ENCODE peak calls at places on chromosomes 2 and 18, in nine cellular contexts. One of them, this sample, is unnamed.

GRCh38 chr2:73101626-73102256 is 11.0 kb downstream of the RAB11FIP5 start:
- DNase-seq in H54: no peak
- DNase-seq in PC-3: peak
- DNase-seq in Ammon's horn: no peak
- DNase-seq in A549: no peak
- DNase-seq in fibroblast of pulmonary artery: no peak
- DNase-seq in AG09319: no peak
- DNase-seq in epithelial cell of esophagus: no peak
- DNase-seq in HT-29: no peak
- DNase-seq in this sample: no peak

GRCh38 chr18:44916429-44917183 is 235.9 kb downstream of the SETBP1 start:
- DNase-seq in AG09319: peak
- DNase-seq in H54: no peak
- DNase-seq in fibroblast of pulmonary artery: no peak
- DNase-seq in HT-29: no peak
- DNase-seq in A549: no peak
- DNase-seq in PC-3: peak
- DNase-seq in epithelial cell of esophagus: no peak
- DNase-seq in Ammon's horn: no peak
- DNase-seq in this sample: no peak

GRCh38 chr2:207341816-207342215 is 176.1 kb upstream of the KLF7 start:
- DNase-seq in H54: no peak
- DNase-seq in fibroblast of pulmonary artery: no peak
- DNase-seq in epithelial cell of esophagus: no peak
- DNase-seq in PC-3: peak
- DNase-seq in A549: no peak
- DNase-seq in AG09319: no peak
- DNase-seq in Ammon's horn: no peak
- DNase-seq in HT-29: no peak
- DNase-seq in this sample: peak

GRCh38 chr2:176092270-176093144 is at the start of gene HOXD13:
- DNase-seq in epithelial cell of esophagus: no peak
- DNase-seq in AG09319: no peak
- DNase-seq in fibroblast of pulmonary artery: no peak
- DNase-seq in PC-3: no peak
- DNase-seq in HT-29: no peak
- DNase-seq in Ammon's horn: no peak
- DNase-seq in A549: no peak
- DNase-seq in H54: no peak
- DNase-seq in this sample: no peak

GRCh38 chr2:9001229-9001628 is 2.3 kb downstream of the MBOAT2 start:
- DNase-seq in Ammon's horn: peak
- DNase-seq in HT-29: peak
- DNase-seq in H54: no peak
- DNase-seq in fibroblast of pulmonary artery: peak
- DNase-seq in AG09319: no peak
- DNase-seq in PC-3: peak
- DNase-seq in epithelial cell of esophagus: peak
- DNase-seq in A549: peak
- DNase-seq in this sample: peak

GRCh38 chr2:36438454-36438977 is 82.9 kb downstream of the CRIM1 start:
- DNase-seq in PC-3: peak
- DNase-seq in fibroblast of pulmonary artery: peak
- DNase-seq in Ammon's horn: no peak
- DNase-seq in epithelial cell of esophagus: peak
- DNase-seq in A549: peak
- DNase-seq in H54: peak
- DNase-seq in HT-29: no peak
- DNase-seq in AG09319: peak
- DNase-seq in this sample: no peak

GRCh38 chr2:237616373-237617304 is 10.7 kb upstream of the LRRFIP1 start:
- DNase-seq in AG09319: peak
- DNase-seq in Ammon's horn: no peak
- DNase-seq in epithelial cell of esophagus: no peak
- DNase-seq in HT-29: no peak
- DNase-seq in H54: no peak
- DNase-seq in fibroblast of pulmonary artery: peak
- DNase-seq in A549: no peak
- DNase-seq in PC-3: peak
- DNase-seq in this sample: no peak

GRCh38 chr2:3147641-3148530 is 229.7 kb downstream of the EIPR1 start:
- DNase-seq in Ammon's horn: peak
- DNase-seq in epithelial cell of esophagus: no peak
- DNase-seq in HT-29: no peak
- DNase-seq in AG09319: no peak
- DNase-seq in PC-3: no peak
- DNase-seq in H54: no peak
- DNase-seq in A549: no peak
- DNase-seq in fibroblast of pulmonary artery: no peak
- DNase-seq in this sample: no peak

GRCh38 chr2:212228651-212229253 is 309.9 kb downstream of the ERBB4 start:
- DNase-seq in A549: no peak
- DNase-seq in HT-29: no peak
- DNase-seq in H54: no peak
- DNase-seq in PC-3: no peak
- DNase-seq in Ammon's horn: no peak
- DNase-seq in AG09319: no peak
- DNase-seq in fibroblast of pulmonary artery: peak
- DNase-seq in epithelial cell of esophagus: peak
- DNase-seq in this sample: no peak

GRCh38 chr2:10444463-10444862 is 3.7 kb downstream of the ODC1 start:
- DNase-seq in A549: no peak
- DNase-seq in HT-29: no peak
- DNase-seq in H54: no peak
- DNase-seq in epithelial cell of esophagus: no peak
- DNase-seq in Ammon's horn: no peak
- DNase-seq in fibroblast of pulmonary artery: no peak
- DNase-seq in AG09319: no peak
- DNase-seq in PC-3: peak
- DNase-seq in this sample: no peak

GRCh38 chr2:109260886-109261700 is 132.1 kb downstream of the SH3RF3 start:
- DNase-seq in PC-3: peak
- DNase-seq in HT-29: peak
- DNase-seq in Ammon's horn: no peak
- DNase-seq in AG09319: no peak
- DNase-seq in H54: peak
- DNase-seq in A549: peak
- DNase-seq in fibroblast of pulmonary artery: peak
- DNase-seq in epithelial cell of esophagus: peak
- DNase-seq in this sample: peak

GRCh38 chr18:50879302-50880107 is 587 bp downstream of the ME2 start:
- DNase-seq in PC-3: peak
- DNase-seq in fibroblast of pulmonary artery: peak
- DNase-seq in epithelial cell of esophagus: peak
- DNase-seq in H54: no peak
- DNase-seq in AG09319: no peak
- DNase-seq in A549: peak
- DNase-seq in HT-29: peak
- DNase-seq in Ammon's horn: peak
- DNase-seq in this sample: peak

GRCh38 chr2:234682492-234683228 is 185.8 kb upstream of the ARL4C start:
- DNase-seq in AG09319: no peak
- DNase-seq in PC-3: no peak
- DNase-seq in epithelial cell of esophagus: peak
- DNase-seq in H54: no peak
- DNase-seq in A549: no peak
- DNase-seq in HT-29: no peak
- DNase-seq in Ammon's horn: no peak
- DNase-seq in fibroblast of pulmonary artery: no peak
- DNase-seq in this sample: no peak

GRCh38 chr2:64228126-64228678 is 84.0 kb upstream of the PELI1 start:
- DNase-seq in HT-29: peak
- DNase-seq in AG09319: no peak
- DNase-seq in Ammon's horn: peak
- DNase-seq in PC-3: peak
- DNase-seq in epithelial cell of esophagus: peak
- DNase-seq in H54: peak
- DNase-seq in A549: peak
- DNase-seq in fibroblast of pulmonary artery: peak
- DNase-seq in this sample: peak

GRCh38 chr2:165573534-165574461 is 104.3 kb downstream of the CSRNP3 start:
- DNase-seq in fibroblast of pulmonary artery: peak
- DNase-seq in HT-29: peak
- DNase-seq in A549: peak
- DNase-seq in H54: peak
- DNase-seq in AG09319: no peak
- DNase-seq in epithelial cell of esophagus: peak
- DNase-seq in PC-3: peak
- DNase-seq in Ammon's horn: peak
- DNase-seq in this sample: peak

GRCh38 chr2:203650860-203651613 is 55.4 kb upstream of the CD28 start:
- DNase-seq in A549: peak
- DNase-seq in H54: no peak
- DNase-seq in epithelial cell of esophagus: peak
- DNase-seq in AG09319: no peak
- DNase-seq in HT-29: peak
- DNase-seq in PC-3: peak
- DNase-seq in Ammon's horn: peak
- DNase-seq in fibroblast of pulmonary artery: peak
- DNase-seq in this sample: peak

GRCh38 chr2:18552351-18553077 is 7.9 kb downstream of the RDH14 start:
- DNase-seq in PC-3: peak
- DNase-seq in A549: no peak
- DNase-seq in Ammon's horn: no peak
- DNase-seq in AG09319: no peak
- DNase-seq in epithelial cell of esophagus: no peak
- DNase-seq in fibroblast of pulmonary artery: peak
- DNase-seq in HT-29: no peak
- DNase-seq in H54: no peak
- DNase-seq in this sample: no peak

GRCh38 chr2:63755980-63756379 is 85.7 kb upstream of the UGP2 start:
- DNase-seq in Ammon's horn: no peak
- DNase-seq in A549: no peak
- DNase-seq in AG09319: no peak
- DNase-seq in H54: no peak
- DNase-seq in PC-3: peak
- DNase-seq in fibroblast of pulmonary artery: no peak
- DNase-seq in HT-29: no peak
- DNase-seq in epithelial cell of esophagus: no peak
- DNase-seq in this sample: no peak

GRCh38 chr18:3451989-3452749 is 2.2 kb downstream of the TGIF1 start:
- DNase-seq in epithelial cell of esophagus: peak
- DNase-seq in A549: peak
- DNase-seq in Ammon's horn: peak
- DNase-seq in PC-3: peak
- DNase-seq in H54: no peak
- DNase-seq in HT-29: no peak
- DNase-seq in fibroblast of pulmonary artery: peak
- DNase-seq in AG09319: no peak
- DNase-seq in this sample: peak

GRCh38 chr18:28689591-28689990 is 512.7 kb upstream of the CDH2 start:
- DNase-seq in PC-3: no peak
- DNase-seq in epithelial cell of esophagus: no peak
- DNase-seq in AG09319: no peak
- DNase-seq in HT-29: no peak
- DNase-seq in fibroblast of pulmonary artery: no peak
- DNase-seq in A549: no peak
- DNase-seq in Ammon's horn: no peak
- DNase-seq in H54: no peak
- DNase-seq in this sample: no peak

GRCh38 chr18:23626451-23627279 is 36.0 kb downstream of the ANKRD29 start:
- DNase-seq in Ammon's horn: no peak
- DNase-seq in H54: no peak
- DNase-seq in fibroblast of pulmonary artery: peak
- DNase-seq in HT-29: peak
- DNase-seq in epithelial cell of esophagus: peak
- DNase-seq in AG09319: no peak
- DNase-seq in PC-3: peak
- DNase-seq in A549: peak
- DNase-seq in this sample: no peak

GRCh38 chr2:161139098-161139987 is 20.9 kb upstream of the TANK start:
- DNase-seq in AG09319: peak
- DNase-seq in epithelial cell of esophagus: peak
- DNase-seq in fibroblast of pulmonary artery: peak
- DNase-seq in HT-29: peak
- DNase-seq in Ammon's horn: peak
- DNase-seq in H54: no peak
- DNase-seq in A549: no peak
- DNase-seq in PC-3: no peak
- DNase-seq in this sample: no peak

GRCh38 chr2:109450574-109451265 is 163.0 kb downstream of the SEPTIN10 start:
- DNase-seq in fibroblast of pulmonary artery: no peak
- DNase-seq in H54: no peak
- DNase-seq in A549: no peak
- DNase-seq in AG09319: no peak
- DNase-seq in HT-29: no peak
- DNase-seq in Ammon's horn: peak
- DNase-seq in epithelial cell of esophagus: no peak
- DNase-seq in PC-3: no peak
- DNase-seq in this sample: no peak

GRCh38 chr18:36366994-36367839 is 69.7 kb downstream of the FHOD3 start:
- DNase-seq in fibroblast of pulmonary artery: no peak
- DNase-seq in epithelial cell of esophagus: no peak
- DNase-seq in HT-29: no peak
- DNase-seq in AG09319: no peak
- DNase-seq in H54: no peak
- DNase-seq in A549: no peak
- DNase-seq in Ammon's horn: no peak
- DNase-seq in PC-3: no peak
- DNase-seq in this sample: no peak

GRCh38 chr18:686339-687111 is 25.9 kb downstream of the ENOSF1 start:
- DNase-seq in fibroblast of pulmonary artery: no peak
- DNase-seq in A549: no peak
- DNase-seq in Ammon's horn: peak
- DNase-seq in PC-3: no peak
- DNase-seq in HT-29: no peak
- DNase-seq in epithelial cell of esophagus: no peak
- DNase-seq in H54: no peak
- DNase-seq in AG09319: no peak
- DNase-seq in this sample: no peak

GRCh38 chr2:102264952-102265351 is 46.4 kb upstream of the IL1RL1 start:
- DNase-seq in epithelial cell of esophagus: no peak
- DNase-seq in Ammon's horn: no peak
- DNase-seq in HT-29: no peak
- DNase-seq in AG09319: no peak
- DNase-seq in PC-3: no peak
- DNase-seq in H54: no peak
- DNase-seq in fibroblast of pulmonary artery: no peak
- DNase-seq in A549: no peak
- DNase-seq in this sample: no peak

GRCh38 chr18:24935896-24936295 is 416.1 kb downstream of the ZNF521 start:
- DNase-seq in fibroblast of pulmonary artery: no peak
- DNase-seq in A549: no peak
- DNase-seq in PC-3: no peak
- DNase-seq in H54: no peak
- DNase-seq in HT-29: no peak
- DNase-seq in AG09319: no peak
- DNase-seq in Ammon's horn: no peak
- DNase-seq in epithelial cell of esophagus: no peak
- DNase-seq in this sample: no peak

GRCh38 chr2:74747411-74748080 is 86.4 kb upstream of the HK2 start:
- DNase-seq in epithelial cell of esophagus: peak
- DNase-seq in AG09319: peak
- DNase-seq in HT-29: no peak
- DNase-seq in H54: no peak
- DNase-seq in Ammon's horn: no peak
- DNase-seq in A549: no peak
- DNase-seq in fibroblast of pulmonary artery: peak
- DNase-seq in PC-3: no peak
- DNase-seq in this sample: no peak